ENCODE peak calls at places on chromosomes 16 and 17, in six cellular contexts. Q is adrenal gland; G is AG04449; W is GM12865; J is fibroblast of the aortic adventitia; N is CD8-positive, alpha-beta T cell. M is an unnamed sample.
A peak's percentile ranks its signal among the peaks of the same experiment; 100 is the strongest.

GRCh38 chr17:1461193-1461944 is 5.3 kb upstream of the CRK start:
- DNase-seq in Q (peak; percentile 30), G (no peak), W (no peak), J (no peak), N (no peak), M (no peak)

GRCh38 chr17:145671-146541 is 8.5 kb downstream of the SCGB1C2 start:
- DNase-seq in Q (peak; percentile 0), G (no peak), W (no peak), J (no peak), N (no peak), M (no peak)

GRCh38 chr17:79476074-79476473 is 134.8 kb downstream of the RBFOX3 start:
- DNase-seq in Q (no peak), G (no peak), W (no peak), J (no peak), N (no peak), M (no peak)

GRCh38 chr16:89721644-89722391 is 481 bp downstream of the ZNF276 start:
- DNase-seq in Q (peak; percentile 70), G (no peak), W (peak; percentile 82), J (peak; percentile 41), N (peak; percentile 85), M (no peak)

GRCh38 chr17:32833526-32833925 is 43.4 kb downstream of the MYO1D start:
- DNase-seq in Q (no peak), G (no peak), W (no peak), J (no peak), N (no peak), M (no peak)

GRCh38 chr17:62572488-62573469 is 54.7 kb upstream of the MRC2 start:
- DNase-seq in Q (no peak), G (no peak), W (no peak), J (peak; percentile 46), N (no peak), M (no peak)

GRCh38 chr17:45705123-45706009 is 78.8 kb upstream of the CRHR1 start:
- DNase-seq in Q (no peak), G (no peak), W (no peak), J (peak; percentile 13), N (no peak), M (no peak)

GRCh38 chr16:89785523-89786155 is 30.8 kb downstream of the FANCA start:
- DNase-seq in Q (no peak), G (no peak), W (no peak), J (no peak), N (peak; percentile 22), M (no peak)

GRCh38 chr17:55585629-55586028 is 74.4 kb upstream of the SMIM36 start:
- DNase-seq in Q (no peak), G (no peak), W (no peak), J (no peak), N (no peak), M (no peak)

GRCh38 chr17:68578236-68578635 is 22.9 kb downstream of the FAM20A start:
- DNase-seq in Q (no peak), G (no peak), W (no peak), J (peak; percentile 41), N (no peak), M (no peak)

GRCh38 chr16:83619381-83620150 is 188.2 kb upstream of the HSBP1 start:
- DNase-seq in Q (no peak), G (no peak), W (no peak), J (no peak), N (no peak), M (no peak)

GRCh38 chr17:82003411-82004381 is 19.0 kb downstream of the CENPX start:
- DNase-seq in Q (peak; percentile 90), G (peak; percentile 63), W (no peak), J (peak; percentile 95), N (no peak), M (no peak)

GRCh38 chr16:56197227-56197992 is 6.1 kb downstream of the GNAO1 start:
- DNase-seq in Q (no peak), G (no peak), W (no peak), J (no peak), N (no peak), M (no peak)

GRCh38 chr17:74465378-74466110 is 890 bp upstream of the CD300A start:
- DNase-seq in Q (no peak), G (no peak), W (no peak), J (no peak), N (no peak), M (no peak)

GRCh38 chr16:4580245-4580644 is 24.1 kb downstream of the C16orf96 start:
- DNase-seq in Q (no peak), G (no peak), W (no peak), J (peak; percentile 42), N (no peak), M (no peak)

GRCh38 chr17:54426287-54426886 is 474.3 kb upstream of the TOM1L1 start:
- DNase-seq in Q (no peak), G (no peak), W (peak; percentile 10), J (no peak), N (no peak), M (peak; percentile 15)

GRCh38 chr16:2584742-2585650 is 47.2 kb downstream of the PDPK1 start:
- DNase-seq in Q (peak; percentile 85), G (no peak), W (no peak), J (no peak), N (no peak), M (no peak)

GRCh38 chr17:1997587-1998425 is 27.3 kb downstream of the RTN4RL1 start:
- DNase-seq in Q (peak; percentile 63), G (no peak), W (no peak), J (no peak), N (no peak), M (peak; percentile 43)

GRCh38 chr17:7184091-7184488 is 4.9 kb upstream of the ASGR1 start:
- DNase-seq in Q (peak; percentile 62), G (no peak), W (no peak), J (no peak), N (no peak), M (no peak)
- TF ChIP-seq CTCF in Q (no peak), G (no peak), W (no peak), J (no peak), N (no peak), M (no peak)

GRCh38 chr17:78360371-78361226 is 722 bp upstream of the SOCS3 start:
- DNase-seq in Q (peak; percentile 94), G (no peak), W (peak; percentile 87), J (peak; percentile 82), N (peak; percentile 86), M (peak; percentile 94)

GRCh38 chr17:78361227-78361683 is 1.4 kb upstream of the SOCS3 start:
- DNase-seq in Q (no peak), G (no peak), W (no peak), J (no peak), N (no peak), M (no peak)

GRCh38 chr17:78362232-78362631 is 2.4 kb upstream of the SOCS3 start:
- DNase-seq in Q (no peak), G (no peak), W (no peak), J (no peak), N (no peak), M (no peak)

GRCh38 chr17:78364436-78365281 is 4.8 kb upstream of the SOCS3 start:
- DNase-seq in Q (no peak), G (no peak), W (no peak), J (no peak), N (no peak), M (no peak)

DNA sequence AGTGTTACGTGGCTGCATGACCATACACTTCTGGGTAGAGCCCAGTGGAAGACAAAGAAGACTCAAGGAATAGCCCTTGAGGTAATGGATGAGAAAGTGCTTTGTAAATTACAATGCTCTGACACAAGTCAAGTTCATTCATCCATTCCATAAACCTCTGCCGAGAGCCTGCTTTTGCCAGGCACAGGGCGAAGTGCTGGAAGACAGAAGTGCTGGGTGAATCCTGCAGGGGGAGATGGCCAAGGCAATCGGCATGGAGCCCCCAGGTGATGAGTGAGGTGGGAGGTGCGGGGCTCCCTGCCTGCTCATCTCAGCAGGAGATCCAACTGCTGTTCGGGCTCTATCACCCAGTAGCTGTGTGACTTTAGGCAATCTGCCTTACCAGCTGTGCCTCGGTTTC is 2.8 kb upstream of the SOCS3 start:
- DNase-seq in Q (no peak), G (no peak), W (no peak), J (no peak), N (no peak), M (no peak)
- TF ChIP-seq CTCF in Q (no peak), G (no peak), W (no peak), J (no peak), N (no peak), M (peak; percentile 39)

GRCh38 chr16:67844441-67844840 is 2.3 kb upstream of the NUTF2 start:
- DNase-seq in Q (no peak), G (no peak), W (no peak), J (peak; percentile 47), N (no peak), M (no peak)
- TF ChIP-seq CTCF in Q (no peak), G (peak; percentile 22), W (no peak), J (peak; percentile 55), N (no peak), M (no peak)

DNA sequence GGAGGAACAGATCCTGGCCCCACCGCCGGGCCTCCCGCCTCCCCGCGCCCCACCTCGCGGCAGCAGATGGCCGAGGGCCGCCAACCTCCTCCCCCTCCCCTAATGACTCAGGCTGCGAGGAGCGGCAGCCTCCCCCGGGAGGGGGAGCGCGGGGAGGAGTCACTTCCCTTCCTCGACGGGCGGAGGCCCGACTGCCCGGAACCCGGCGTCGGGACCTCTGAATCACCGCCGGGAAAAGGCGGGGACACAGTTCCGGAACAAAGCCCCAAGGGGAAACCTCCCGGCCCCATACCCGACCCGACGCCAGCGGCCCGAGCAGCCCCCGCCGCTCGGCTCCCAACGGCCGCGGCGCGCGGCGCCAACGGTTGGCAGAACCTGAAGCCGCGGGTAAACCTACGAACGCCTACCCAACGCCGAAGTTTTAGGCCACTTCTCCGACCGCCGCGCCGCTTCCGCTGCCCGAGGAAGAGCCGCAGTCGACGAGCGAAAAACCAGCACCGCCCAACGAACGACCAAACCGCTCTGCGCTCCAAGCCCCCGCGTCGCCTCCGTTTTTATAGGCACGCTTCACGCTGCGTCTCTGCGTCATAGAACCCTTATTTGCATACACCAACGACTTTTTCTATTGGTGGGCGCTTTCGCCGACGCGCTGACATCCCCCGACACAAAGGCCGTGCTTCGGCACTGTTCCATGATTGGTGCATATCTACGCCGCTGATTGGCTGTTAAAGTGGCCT is 5.2 kb upstream of the UNK start:
- DNase-seq in Q (peak; percentile 99), G (peak; percentile 98), W (peak; percentile 100), J (peak; percentile 100), N (peak; percentile 90), M (peak; percentile 89)
- TF ChIP-seq CTCF in Q (no peak), G (no peak), W (no peak), J (no peak), N (no peak), M (peak; percentile 43)

GRCh38 chr17:34852614-34853013 is 108.6 kb downstream of the CCT6B start:
- DNase-seq in Q (no peak), G (no peak), W (peak; percentile 19), J (no peak), N (no peak), M (no peak)
- TF ChIP-seq CTCF in Q (no peak), G (no peak), W (peak; percentile 26), J (no peak), N (no peak), M (no peak)

DNA sequence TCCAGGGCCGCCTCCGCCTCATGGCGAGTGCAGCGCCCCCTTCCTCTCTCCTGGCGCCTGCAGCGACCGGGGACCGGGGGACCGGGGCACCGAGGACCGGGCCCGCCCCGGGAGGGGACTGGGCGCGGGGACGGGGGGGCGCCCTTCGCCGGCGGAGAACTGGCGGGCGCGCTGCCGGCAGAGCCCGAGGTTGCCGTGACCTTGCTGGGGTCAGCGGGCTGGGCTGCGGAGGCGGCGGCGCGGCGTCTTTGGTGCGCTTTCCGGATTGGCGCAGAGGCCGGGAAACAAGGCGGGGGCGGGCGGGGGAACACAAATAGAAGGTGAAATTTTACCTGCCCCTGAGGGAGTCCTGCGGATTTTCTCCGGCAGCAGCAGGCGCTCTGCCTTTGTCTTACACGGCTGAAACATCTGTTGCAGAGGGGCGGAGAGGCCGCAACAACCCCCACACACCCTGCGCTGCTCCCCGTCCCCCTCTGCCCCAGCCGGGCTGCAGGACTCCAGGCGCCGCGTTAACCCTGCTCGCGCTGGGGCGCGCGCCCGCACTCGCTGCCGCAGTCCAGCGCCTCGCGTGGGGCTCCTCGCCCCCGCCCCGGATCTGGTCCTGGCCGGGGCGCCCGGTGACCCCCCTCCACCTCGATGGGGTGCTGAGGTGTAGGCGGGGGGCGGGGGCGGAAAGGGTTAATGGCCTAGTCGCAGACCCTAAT is 53.5 kb downstream of the SREBF1 start:
- DNase-seq in Q (peak; percentile 72), G (no peak), W (peak; percentile 77), J (no peak), N (peak; percentile 36), M (peak; percentile 33)
- TF ChIP-seq CTCF in Q (no peak), G (peak; percentile 8), W (peak; percentile 27), J (no peak), N (peak; percentile 26), M (peak; percentile 44)

M was measured in neural crest cell.